ENCODE peak calls at places on chromosomes 13 and 19, in seven cellular contexts. Y is fibroblast of mammary gland; H is T-cell; A is activated CD4-positive, alpha-beta T cell treated with anti-CD3 and anti-CD28 coated beads for 4 hours; Q is T-helper 17 cell; R is RWPE2; T is colonic mucosa. K is an unnamed sample.

GRCh38 chr19:15453091-15453498 is 3.3 kb upstream of the WIZ start:
- DNase-seq in Y (no peak), H (no peak), A (no peak), Q (no peak), R (no peak), T (no peak), K (peak)

GRCh38 chr13:48576448-48576993 is 43.6 kb upstream of the RCBTB2 start:
- DNase-seq in Y (no peak), H (no peak), A (no peak), Q (no peak), R (no peak), T (no peak), K (no peak)

GRCh38 chr19:55340144-55340783 is 588 bp downstream of the KMT5C start:
- DNase-seq in Y (no peak), H (peak), A (no peak), Q (peak), R (no peak), T (peak), K (peak)

GRCh38 chr19:6947745-6948144 is 60.4 kb downstream of the ADGRE1 start:
- DNase-seq in Y (peak), H (no peak), A (peak), Q (no peak), R (no peak), T (no peak), K (no peak)

GRCh38 chr19:17294051-17294891 is 9.0 kb downstream of the ABHD8 start:
- DNase-seq in Y (no peak), H (no peak), A (peak), Q (peak), R (no peak), T (peak), K (no peak)

GRCh38 chr19:11203194-11204075 is 6.1 kb upstream of the KANK2 start:
- DNase-seq in Y (peak), H (no peak), A (peak), Q (no peak), R (no peak), T (peak), K (peak)

GRCh38 chr19:9934132-9934950 is 2.0 kb downstream of the OLFM2 start:
- DNase-seq in Y (peak), H (peak), A (peak), Q (peak), R (peak), T (peak), K (peak)

GRCh38 chr19:3507371-3508120 is 1.4 kb downstream of the FZR1 start:
- DNase-seq in Y (no peak), H (no peak), A (peak), Q (peak), R (no peak), T (peak), K (peak)

GRCh38 chr13:49388256-49388655 is 55.6 kb downstream of the CAB39L start:
- DNase-seq in Y (no peak), H (no peak), A (no peak), Q (no peak), R (no peak), T (no peak), K (no peak)

GRCh38 chr13:97257800-97258799 is 36.0 kb downstream of the MBNL2 start:
- DNase-seq in Y (peak), H (no peak), A (no peak), Q (peak), R (no peak), T (no peak), K (peak)